ENCODE peak calls at places on chromosomes 3 and 15, in four cellular contexts. One of them, this sample, is unnamed.

GRCh38 chr3:50410185-50410584 is 50.9 kb upstream of the TMEM115 start:
- DNase-seq in HepG2: no peak
- DNase-seq in K562: no peak
- DNase-seq in GM12878: no peak
- DNase-seq in this sample: no peak

GRCh38 chr3:112676659-112677234 is 35.8 kb upstream of the CCDC80 start:
- DNase-seq in HepG2: peak
- DNase-seq in K562: peak
- DNase-seq in GM12878: peak
- DNase-seq in this sample: peak

GRCh38 chr15:101050647-101051290 is 131.6 kb downstream of the LRRK1 start:
- DNase-seq in HepG2: no peak
- DNase-seq in K562: no peak
- DNase-seq in GM12878: no peak
- DNase-seq in this sample: no peak

GRCh38 chr3:113409676-113410075 is 31.6 kb downstream of the CFAP44 start:
- DNase-seq in HepG2: no peak
- DNase-seq in K562: no peak
- DNase-seq in GM12878: no peak
- DNase-seq in this sample: no peak

GRCh38 chr15:71103102-71103676 is 12.1 kb upstream of the THSD4 start:
- DNase-seq in HepG2: peak
- DNase-seq in K562: no peak
- DNase-seq in GM12878: peak
- DNase-seq in this sample: no peak

GRCh38 chr3:170826047-170826446 is 43.9 kb downstream of the RPL22L1 start:
- DNase-seq in HepG2: no peak
- DNase-seq in K562: no peak
- DNase-seq in GM12878: no peak
- DNase-seq in this sample: peak

GRCh38 chr3:141699907-141700306 is 38.2 kb upstream of the RNF7 start:
- DNase-seq in HepG2: no peak
- DNase-seq in K562: no peak
- DNase-seq in GM12878: no peak
- DNase-seq in this sample: no peak

GRCh38 chr15:39579487-39580116 is 1.3 kb upstream of the THBS1 start:
- DNase-seq in HepG2: peak
- DNase-seq in K562: no peak
- DNase-seq in GM12878: no peak
- DNase-seq in this sample: peak

GRCh38 chr3:45499529-45499928 is 95.0 kb upstream of the LIMD1 start:
- DNase-seq in HepG2: peak
- DNase-seq in K562: no peak
- DNase-seq in GM12878: no peak
- DNase-seq in this sample: peak

GRCh38 chr3:98982336-98982735 is 80.8 kb upstream of the DCBLD2 start:
- DNase-seq in HepG2: no peak
- DNase-seq in K562: no peak
- DNase-seq in GM12878: no peak
- DNase-seq in this sample: no peak

GRCh38 chr3:123576119-123576518 is 8.7 kb downstream of the HACD2 start:
- DNase-seq in HepG2: no peak
- DNase-seq in K562: no peak
- DNase-seq in GM12878: no peak
- DNase-seq in this sample: no peak

GRCh38 chr3:123338620-123339061 is 110.2 kb downstream of the ADCY5 start:
- DNase-seq in HepG2: no peak
- DNase-seq in K562: no peak
- DNase-seq in GM12878: no peak
- DNase-seq in this sample: no peak

GRCh38 chr15:47987908-47988532 is 132.8 kb upstream of the SLC24A5 start:
- DNase-seq in HepG2: peak
- DNase-seq in K562: no peak
- DNase-seq in GM12878: peak
- DNase-seq in this sample: peak

GRCh38 chr15:81888748-81889479 is 156.9 kb downstream of the MEX3B start:
- DNase-seq in HepG2: no peak
- DNase-seq in K562: no peak
- DNase-seq in GM12878: no peak
- DNase-seq in this sample: no peak

GRCh38 chr3:141904203-141904602 is 27.8 kb downstream of the ATP1B3 start:
- DNase-seq in HepG2: no peak
- DNase-seq in K562: no peak
- DNase-seq in GM12878: no peak
- DNase-seq in this sample: no peak

GRCh38 chr3:30864158-30864557 is 30.3 kb downstream of the GADL1 start:
- DNase-seq in HepG2: no peak
- DNase-seq in K562: no peak
- DNase-seq in GM12878: no peak
- DNase-seq in this sample: no peak

GRCh38 chr3:68123231-68123630 is 468.8 kb upstream of the SUCLG2 start:
- DNase-seq in HepG2: no peak
- DNase-seq in K562: no peak
- DNase-seq in GM12878: no peak
- DNase-seq in this sample: no peak

GRCh38 chr3:115341208-115341607 is 194.1 kb upstream of the ZBTB20 start:
- DNase-seq in HepG2: no peak
- DNase-seq in K562: no peak
- DNase-seq in GM12878: no peak
- DNase-seq in this sample: no peak

GRCh38 chr3:166743463-166744134 is 636.5 kb downstream of the ZBBX start:
- DNase-seq in HepG2: no peak
- DNase-seq in K562: no peak
- DNase-seq in GM12878: no peak
- DNase-seq in this sample: peak

GRCh38 chr15:79978694-79979519 is 7.9 kb upstream of the BCL2A1 start:
- DNase-seq in HepG2: peak
- DNase-seq in K562: no peak
- DNase-seq in GM12878: peak
- DNase-seq in this sample: no peak

GRCh38 chr3:43089081-43089480 is 16.8 kb downstream of the POMGNT2 start:
- DNase-seq in HepG2: no peak
- DNase-seq in K562: no peak
- DNase-seq in GM12878: no peak
- DNase-seq in this sample: no peak

GRCh38 chr15:70799667-70800450 is 36.5 kb upstream of the UACA start:
- DNase-seq in HepG2: peak
- DNase-seq in K562: no peak
- DNase-seq in GM12878: no peak
- DNase-seq in this sample: no peak

GRCh38 chr3:38226273-38226672 is 39.3 kb upstream of the SLC22A13 start:
- DNase-seq in HepG2: no peak
- DNase-seq in K562: no peak
- DNase-seq in GM12878: no peak
- DNase-seq in this sample: no peak

GRCh38 chr3:172040976-172041963 is 1.9 kb downstream of the FNDC3B start:
- DNase-seq in HepG2: no peak
- DNase-seq in K562: no peak
- DNase-seq in GM12878: no peak
- DNase-seq in this sample: peak

GRCh38 chr3:101758224-101758623 is 20.8 kb upstream of the NXPE3 start:
- DNase-seq in HepG2: no peak
- DNase-seq in K562: no peak
- DNase-seq in GM12878: no peak
- DNase-seq in this sample: no peak

GRCh38 chr3:23913873-23914743 is 2.7 kb downstream of the NKIRAS1 start:
- DNase-seq in HepG2: no peak
- DNase-seq in K562: no peak
- DNase-seq in GM12878: no peak
- DNase-seq in this sample: no peak

GRCh38 chr15:28904541-28905303 is 18.9 kb downstream of the APBA2 start:
- DNase-seq in HepG2: no peak
- DNase-seq in K562: peak
- DNase-seq in GM12878: no peak
- DNase-seq in this sample: no peak

GRCh38 chr3:124565013-124565412 is 165.2 kb upstream of the UMPS start:
- DNase-seq in HepG2: peak
- DNase-seq in K562: peak
- DNase-seq in GM12878: no peak
- DNase-seq in this sample: peak

GRCh38 chr15:29613951-29614382 is 208.3 kb downstream of the TJP1 start:
- DNase-seq in HepG2: peak
- DNase-seq in K562: peak
- DNase-seq in GM12878: no peak
- DNase-seq in this sample: peak

GRCh38 chr15:59346951-59347350 is 25.7 kb downstream of the MYO1E start:
- DNase-seq in HepG2: no peak
- DNase-seq in K562: no peak
- DNase-seq in GM12878: no peak
- DNase-seq in this sample: peak

GRCh38 chr3:89335693-89336092 is 228.3 kb downstream of the EPHA3 start:
- DNase-seq in HepG2: no peak
- DNase-seq in K562: no peak
- DNase-seq in GM12878: no peak
- DNase-seq in this sample: no peak
- TF ChIP-seq EZH2 in HepG2: no peak
- TF ChIP-seq EZH2 in K562: no peak
- TF ChIP-seq EZH2 in GM12878: no peak
- TF ChIP-seq EZH2 in this sample: no peak

GRCh38 chr3:184651945-184652344 is 59.9 kb downstream of the MAGEF1 start:
- DNase-seq in HepG2: no peak
- DNase-seq in K562: no peak
- DNase-seq in GM12878: no peak
- DNase-seq in this sample: no peak

GRCh38 chr3:184655597-184655996 is 56.3 kb downstream of the MAGEF1 start:
- DNase-seq in HepG2: no peak
- DNase-seq in K562: no peak
- DNase-seq in GM12878: no peak
- DNase-seq in this sample: no peak

GRCh38 chr3:184656430-184656990 is 55.4 kb downstream of the MAGEF1 start:
- DNase-seq in HepG2: no peak
- DNase-seq in K562: no peak
- DNase-seq in GM12878: no peak
- DNase-seq in this sample: no peak

GRCh38 chr3:184652465-184652864 is 59.4 kb downstream of the MAGEF1 start:
- DNase-seq in HepG2: no peak
- DNase-seq in K562: no peak
- DNase-seq in GM12878: no peak
- DNase-seq in this sample: no peak

DNA sequence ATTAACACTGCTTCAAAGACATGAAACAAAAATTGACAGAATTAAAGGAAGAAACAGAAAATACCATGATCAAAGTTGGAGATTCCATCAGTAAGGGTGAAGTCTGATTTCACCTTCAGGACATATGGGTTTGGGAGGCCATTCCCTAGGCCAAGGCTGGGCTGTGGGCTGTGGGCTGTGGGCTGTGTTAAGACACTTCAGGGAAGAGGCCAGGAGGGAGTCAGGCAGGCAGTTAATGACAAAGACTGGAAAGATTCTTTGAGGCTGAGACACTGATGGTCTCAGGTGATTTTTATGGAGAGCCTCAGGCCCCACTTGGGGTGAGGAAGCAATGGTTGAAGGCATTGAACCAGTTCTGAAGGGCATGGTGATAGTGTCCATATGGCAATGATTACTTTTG is 57.5 kb downstream of the MAGEF1 start:
- DNase-seq in HepG2: no peak
- DNase-seq in K562: no peak
- DNase-seq in GM12878: no peak
- DNase-seq in this sample: no peak
- TF ChIP-seq JUNB in HepG2: no peak
- TF ChIP-seq JUNB in K562: no peak
- TF ChIP-seq JUNB in GM12878: no peak
- TF ChIP-seq JUNB in this sample: no peak

GRCh38 chr15:99106417-99107220 is 1.7 kb downstream of the SYNM start:
- DNase-seq in HepG2: no peak
- DNase-seq in K562: no peak
- DNase-seq in GM12878: no peak
- DNase-seq in this sample: no peak

GRCh38 chr15:99102332-99103235 is 2.3 kb upstream of the SYNM start:
- DNase-seq in HepG2: no peak
- DNase-seq in K562: no peak
- DNase-seq in GM12878: no peak
- DNase-seq in this sample: no peak

GRCh38 chr15:99103279-99103678 is 1.6 kb upstream of the SYNM start:
- DNase-seq in HepG2: no peak
- DNase-seq in K562: no peak
- DNase-seq in GM12878: no peak
- DNase-seq in this sample: no peak

GRCh38 chr15:99105516-99106341 is 849 bp downstream of the SYNM start:
- DNase-seq in HepG2: no peak
- DNase-seq in K562: no peak
- DNase-seq in GM12878: no peak
- DNase-seq in this sample: peak

DNA sequence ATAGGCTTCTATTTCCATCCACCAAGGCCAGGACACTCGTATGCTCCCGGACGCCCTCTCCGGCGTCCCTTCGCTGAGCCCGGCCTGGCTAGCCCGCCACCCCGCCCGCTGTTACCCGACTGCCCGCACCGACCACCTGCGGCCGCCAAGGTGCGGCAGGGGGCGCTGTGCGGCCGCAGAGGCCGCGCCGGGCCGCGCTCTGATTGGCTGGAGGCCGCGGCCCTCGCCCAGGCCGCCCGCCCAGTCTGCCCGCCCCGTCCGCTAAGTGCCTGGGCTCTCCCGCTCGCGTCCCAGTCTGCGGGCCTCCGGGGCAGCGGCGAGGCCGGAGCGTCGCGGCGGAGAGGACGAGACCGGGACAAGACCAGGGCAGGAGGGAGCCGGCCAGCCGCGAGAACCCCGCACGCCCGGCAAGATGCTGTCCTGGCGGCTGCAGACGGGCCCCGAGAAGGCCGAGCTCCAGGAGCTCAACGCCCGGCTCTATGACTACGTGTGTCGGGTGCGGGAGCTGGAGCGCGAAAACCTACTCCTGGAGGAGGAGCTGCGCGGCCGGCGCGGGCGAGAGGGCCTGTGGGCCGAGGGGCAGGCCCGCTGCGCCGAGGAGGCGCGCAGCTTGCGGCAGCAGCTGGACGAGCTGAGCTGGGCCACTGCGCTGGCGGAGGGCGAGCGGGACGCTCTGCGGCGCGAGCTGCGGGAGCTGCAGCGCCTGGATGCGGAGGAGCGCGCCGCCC is at the start of gene SYNM:
- DNase-seq in HepG2: peak
- DNase-seq in K562: peak
- DNase-seq in GM12878: no peak
- DNase-seq in this sample: peak
- TF ChIP-seq EZH2 in HepG2: no peak
- TF ChIP-seq EZH2 in K562: no peak
- TF ChIP-seq EZH2 in GM12878: no peak
- TF ChIP-seq EZH2 in this sample: no peak

GRCh38 chr3:56839784-56840724 is 38.3 kb upstream of the ARHGEF3 start:
- DNase-seq in HepG2: peak
- DNase-seq in K562: no peak
- DNase-seq in GM12878: no peak
- DNase-seq in this sample: no peak

GRCh38 chr3:56838441-56838840 is 36.7 kb upstream of the ARHGEF3 start:
- DNase-seq in HepG2: no peak
- DNase-seq in K562: no peak
- DNase-seq in GM12878: no peak
- DNase-seq in this sample: no peak

GRCh38 chr3:56835626-56836025 is 33.9 kb upstream of the ARHGEF3 start:
- DNase-seq in HepG2: no peak
- DNase-seq in K562: no peak
- DNase-seq in GM12878: no peak
- DNase-seq in this sample: no peak

GRCh38 chr3:56836276-56837163 is 34.8 kb upstream of the ARHGEF3 start:
- DNase-seq in HepG2: peak
- DNase-seq in K562: no peak
- DNase-seq in GM12878: no peak
- DNase-seq in this sample: no peak

GRCh38 chr3:56837196-56837955 is 35.6 kb upstream of the ARHGEF3 start:
- DNase-seq in HepG2: no peak
- DNase-seq in K562: no peak
- DNase-seq in GM12878: peak
- DNase-seq in this sample: no peak
- TF ChIP-seq JUNB in HepG2: no peak
- TF ChIP-seq JUNB in K562: no peak
- TF ChIP-seq JUNB in GM12878: peak
- TF ChIP-seq JUNB in this sample: no peak

This sample was measured in GM23338.